ENCODE peak calls at places on chromosomes 13 and 19, in seven cellular contexts. L, E, G, Y, B, S and I are unnamed samples.
A peak's percentile ranks its signal among the peaks of the same experiment; 100 is the strongest.

GRCh38 chr13:76720416-76720815 is 165.8 kb downstream of the KCTD12 start:
- DNase-seq in Y (no peak), B (no peak), E (no peak), S (no peak), L (no peak), G (no peak), I (no peak)

GRCh38 chr19:40217027-40217810 is 965 bp downstream of the TTC9B start:
- DNase-seq in L (no peak), G (no peak), Y (no peak), B (no peak), S (no peak), E (no peak), I (peak; percentile 28)

GRCh38 chr13:26074706-26075105 is 22.9 kb upstream of the SHISA2 start:
- DNase-seq in L (no peak), S (no peak), B (no peak), Y (no peak), G (no peak), E (peak; percentile 46), I (no peak)

GRCh38 chr13:85430216-85430615 is 369.0 kb downstream of the SLITRK6 start:
- DNase-seq in G (no peak), S (no peak), L (no peak), E (no peak), B (no peak), Y (no peak), I (no peak)

GRCh38 chr19:18294467-18294864 is 13.0 kb upstream of the JUND start:
- DNase-seq in Y (peak; percentile 97), L (no peak), G (peak; percentile 76), E (no peak), B (no peak), S (no peak), I (peak; percentile 61)

GRCh38 chr19:28632357-28633076 is 580.4 kb downstream of the UQCRFS1 start:
- DNase-seq in G (no peak), Y (no peak), B (no peak), L (no peak), E (no peak), S (no peak), I (peak; percentile 86)

GRCh38 chr19:8512115-8512967 is 1.6 kb downstream of the ZNF414 start:
- DNase-seq in L (no peak), B (no peak), E (peak; percentile 42), G (peak; percentile 71), S (no peak), Y (no peak), I (peak; percentile 79)

GRCh38 chr13:110012102-110012739 is 225.8 kb upstream of the IRS2 start:
- DNase-seq in G (peak; percentile 17), B (peak; percentile 93), S (peak; percentile 79), E (peak; percentile 63), L (no peak), Y (no peak), I (no peak)

GRCh38 chr19:4064551-4065260 is 2.0 kb downstream of the ZBTB7A start:
- DNase-seq in L (no peak), G (peak; percentile 81), Y (peak; percentile 47), E (no peak), S (no peak), B (no peak), I (peak; percentile 52)

GRCh38 chr13:64311948-64312347 is 2896.3 kb upstream of the PCDH20 start:
- DNase-seq in G (no peak), B (no peak), S (no peak), E (no peak), L (no peak), Y (no peak), I (no peak)

GRCh38 chr19:43774103-43774939 is 6.5 kb downstream of the KCNN4 start:
- DNase-seq in B (no peak), L (no peak), E (no peak), Y (no peak), G (no peak), S (no peak), I (no peak)

GRCh38 chr19:2567996-2568395 is 92.1 kb downstream of the GADD45B start:
- DNase-seq in Y (no peak), G (no peak), B (no peak), E (no peak), S (no peak), L (no peak), I (no peak)

GRCh38 chr13:84118845-84119409 is 236.7 kb upstream of the SLITRK1 start:
- DNase-seq in E (no peak), G (no peak), L (no peak), S (no peak), B (no peak), Y (no peak), I (no peak)

GRCh38 chr19:40213882-40214570 is 4.2 kb downstream of the TTC9B start:
- DNase-seq in Y (no peak), S (no peak), B (no peak), E (no peak), L (no peak), G (no peak), I (no peak)

GRCh38 chr13:95226476-95226875 is 74.8 kb downstream of the ABCC4 start:
- DNase-seq in E (no peak), B (no peak), G (no peak), Y (no peak), L (no peak), S (no peak), I (no peak)

GRCh38 chr13:39784347-39784746 is 128.9 kb downstream of the COG6 start:
- DNase-seq in S (peak; percentile 2), E (no peak), Y (no peak), B (no peak), L (no peak), G (no peak), I (no peak)

GRCh38 chr13:80962855-80963254 is 621.9 kb upstream of the SPRY2 start:
- DNase-seq in L (no peak), S (no peak), B (peak; percentile 6), E (peak; percentile 24), G (no peak), Y (no peak), I (no peak)

GRCh38 chr13:112880221-112880641 is 88.8 kb upstream of the MCF2L start:
- DNase-seq in B (no peak), G (no peak), S (no peak), Y (no peak), E (no peak), L (no peak), I (no peak)

GRCh38 chr13:106596287-106596937 is 28.5 kb upstream of the ARGLU1 start:
- DNase-seq in Y (no peak), S (no peak), G (no peak), L (no peak), E (no peak), B (no peak), I (no peak)